ENCODE peak calls at places on chromosomes 3 and 15, in six cellular contexts. B is esophagus muscularis mucosa, S is ovary, R is GM12878, M is stomach, V is tibial nerve. J is an unnamed sample.

GRCh38 chr15:64515196-64515595 is 54.8 kb downstream of the ZNF609 start:
- DNase-seq in V (no peak), R (no peak), B (no peak), M (no peak), S (no peak), J (no peak)

GRCh38 chr3:22315925-22316324 is 564.9 kb upstream of the ZNF385D start:
- DNase-seq in R (no peak), B (no peak), M (no peak), S (no peak), V (no peak), J (no peak)

GRCh38 chr3:131020122-131020693 is 6.4 kb downstream of the ASTE1 start:
- DNase-seq in R (no peak), V (no peak), S (no peak), B (no peak), M (no peak), J (no peak)

GRCh38 chr3:168511428-168512014 is 415.8 kb upstream of the GOLIM4 start:
- DNase-seq in M (no peak), R (no peak), V (no peak), S (no peak), B (no peak), J (no peak)

GRCh38 chr3:126377211-126377610 is 17.5 kb upstream of the CFAP100 start:
- DNase-seq in S (no peak), B (no peak), R (no peak), M (no peak), V (no peak), J (peak; percentile 20)

GRCh38 chr3:186109897-186110803 is 1.3 kb upstream of the ETV5 start:
- DNase-seq in V (no peak), M (peak; percentile 34), R (no peak), S (peak; percentile 30), B (no peak), J (peak; percentile 76)

GRCh38 chr15:25947336-25948080 is 84.4 kb upstream of the ATP10A start:
- DNase-seq in V (no peak), S (no peak), M (no peak), R (no peak), B (no peak), J (no peak)

GRCh38 chr15:43998607-43999006 is 171.8 kb downstream of the WDR76 start:
- DNase-seq in V (no peak), B (peak; percentile 80), M (no peak), S (no peak), R (no peak), J (no peak)

GRCh38 chr3:70712449-70713082 is 400.1 kb upstream of the MDFIC2 start:
- DNase-seq in B (no peak), M (no peak), V (no peak), R (no peak), S (no peak), J (no peak)

GRCh38 chr3:123335007-123335670 is 113.8 kb downstream of the ADCY5 start:
- DNase-seq in B (no peak), R (peak; percentile 7), S (no peak), V (no peak), M (no peak), J (no peak)

GRCh38 chr3:141876891-141877561 is 583 bp downstream of the ATP1B3 start:
- DNase-seq in S (peak; percentile 53), B (no peak), M (peak; percentile 61), V (no peak), R (no peak), J (peak; percentile 82)

GRCh38 chr3:141875893-141876380 is 506 bp upstream of the ATP1B3 start:
- DNase-seq in M (peak; percentile 56), S (peak; percentile 69), V (peak; percentile 64), B (peak; percentile 93), R (no peak), J (peak; percentile 86)

GRCh38 chr3:141877911-141878310 is 1.5 kb downstream of the ATP1B3 start:
- DNase-seq in R (no peak), M (no peak), B (no peak), S (no peak), V (no peak), J (no peak)

GRCh38 chr3:141876381-141876890 is at the start of gene ATP1B3:
- DNase-seq in B (peak; percentile 92), V (no peak), R (peak; percentile 39), M (peak; percentile 89), S (peak; percentile 85), J (peak; percentile 88)

GRCh38 chr3:141875374-141875892 is 1.0 kb upstream of the ATP1B3 start:
- DNase-seq in M (peak; percentile 86), B (peak; percentile 97), R (peak; percentile 31), S (peak; percentile 81), V (peak; percentile 71), J (peak; percentile 94)
- TF ChIP-seq EP300 in M (no peak), B (no peak), R (no peak), S (no peak), V (no peak), J (no peak)

GRCh38 chr3:8113649-8114048 is 388.0 kb upstream of the LMCD1 start:
- DNase-seq in B (no peak), S (no peak), V (no peak), R (no peak), M (no peak), J (no peak)

GRCh38 chr3:8110966-8111798 is 390.4 kb upstream of the LMCD1 start:
- DNase-seq in B (no peak), R (peak; percentile 16), S (peak; percentile 28), V (peak; percentile 18), M (peak; percentile 57), J (no peak)
- TF ChIP-seq EP300 in B (no peak), R (no peak), S (no peak), V (no peak), M (no peak), J (no peak)

GRCh38 chr3:106299300-106300098 is 430.7 kb upstream of the CBLB start:
- DNase-seq in M (no peak), S (no peak), B (no peak), R (peak; percentile 90), V (no peak), J (no peak)
- TF ChIP-seq EP300 in M (no peak), S (no peak), B (no peak), R (peak; percentile 79), V (no peak), J (no peak)

GRCh38 chr3:23991236-23992050 is 46.4 kb downstream of the NR1D2 start:
- DNase-seq in S (no peak), R (no peak), B (no peak), V (no peak), M (no peak), J (no peak)
- TF ChIP-seq EP300 in S (no peak), R (no peak), B (no peak), V (no peak), M (no peak), J (no peak)

DNA sequence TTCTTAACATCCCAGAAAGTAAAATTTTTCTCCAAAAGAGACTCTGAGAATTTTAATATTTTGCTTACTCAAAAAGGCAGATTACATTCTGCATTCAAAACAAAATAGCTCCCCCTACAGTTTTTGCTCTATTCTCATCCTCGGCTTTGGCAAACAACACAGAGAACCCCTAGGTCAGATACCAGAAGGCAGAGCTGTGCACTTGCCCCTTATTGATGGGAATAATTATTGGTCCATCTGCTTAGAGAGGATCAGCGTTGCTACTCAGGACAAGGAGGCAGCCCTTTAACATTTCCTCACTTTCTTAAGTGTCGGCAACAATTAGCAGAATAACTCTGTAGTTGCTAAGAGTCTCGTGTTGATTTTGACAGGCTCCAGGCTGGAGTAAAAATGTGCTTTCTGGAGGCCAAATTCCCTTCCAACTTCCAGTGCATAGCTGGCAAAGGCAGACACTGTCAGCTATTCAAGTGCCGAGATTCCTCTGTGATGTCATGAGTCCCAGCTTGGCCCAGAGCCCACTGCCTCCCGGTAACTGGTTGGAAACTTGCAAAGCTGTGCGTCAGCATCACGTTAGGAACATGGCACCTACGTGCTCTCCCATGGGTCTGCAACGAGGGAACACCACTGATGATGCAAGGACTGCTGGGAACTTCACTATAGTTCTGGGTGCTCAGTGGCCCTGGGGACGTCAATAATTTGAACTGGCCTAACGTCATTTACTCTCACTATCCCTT is 482.7 kb upstream of the ADAMTS9 start:
- DNase-seq in S (peak; percentile 87), B (peak; percentile 95), V (peak; percentile 84), R (no peak), M (peak; percentile 52), J (peak; percentile 83)
- TF ChIP-seq EP300 in S (peak; percentile 100), B (peak; percentile 100), V (peak; percentile 100), R (no peak), M (peak; percentile 100), J (peak; percentile 100)

GRCh38 chr3:4418156-4418555 is 48.9 kb downstream of the SUMF1 start:
- DNase-seq in M (no peak), V (no peak), R (no peak), S (no peak), B (no peak), J (no peak)

GRCh38 chr3:4416427-4416826 is 50.6 kb downstream of the SUMF1 start:
- DNase-seq in M (no peak), S (no peak), V (no peak), B (no peak), R (no peak), J (no peak)

GRCh38 chr3:4419386-4419785 is 47.7 kb downstream of the SUMF1 start:
- DNase-seq in B (no peak), M (no peak), R (no peak), V (no peak), S (no peak), J (no peak)

GRCh38 chr3:4417449-4417848 is 49.6 kb downstream of the SUMF1 start:
- DNase-seq in V (no peak), R (no peak), M (no peak), B (no peak), S (no peak), J (no peak)

DNA sequence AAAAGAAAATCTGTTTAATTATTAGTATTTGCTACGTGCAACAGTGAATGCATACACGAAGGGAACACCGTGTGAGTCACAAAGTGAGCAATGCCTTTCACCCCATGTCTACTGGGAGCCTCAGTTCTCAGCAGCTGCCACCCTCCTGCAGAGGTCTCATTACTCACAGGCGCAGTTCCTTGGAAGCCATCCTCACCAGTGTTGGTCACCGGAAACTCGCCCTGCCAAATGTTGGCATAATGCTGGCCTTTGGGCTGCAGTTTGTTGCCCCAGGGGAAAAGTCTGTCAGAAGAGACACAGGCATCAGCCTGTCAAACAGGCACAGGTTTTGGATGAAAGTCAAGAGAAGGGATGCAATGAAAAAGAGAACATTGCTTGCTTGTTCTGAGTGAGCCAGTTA is 50.1 kb downstream of the SUMF1 start:
- DNase-seq in V (no peak), R (no peak), B (no peak), S (no peak), M (no peak), J (peak; percentile 69)
- TF ChIP-seq EP300 in V (no peak), R (no peak), B (no peak), S (no peak), M (no peak), J (no peak)

GRCh38 chr3:139306078-139306477 is 37.7 kb upstream of the MRPS22 start:
- DNase-seq in R (no peak), M (no peak), V (no peak), S (no peak), B (no peak), J (no peak)
- TF ChIP-seq EP300 in R (no peak), M (no peak), V (no peak), S (no peak), B (no peak), J (no peak)